ENCODE peak calls at places on chromosomes 11 and 22, in six cellular contexts. I is transverse colon, U is heart left ventricle, H is lung, Z is heart right ventricle, J is fibroblast of lung. Y is an unnamed sample.

GRCh38 chr11:125275905-125276634 is 111.5 kb downstream of the PKNOX2 start:
- DNase-seq in U (no peak), I (no peak), Z (no peak), J (peak; percentile 25), H (no peak), Y (no peak)

GRCh38 chr22:20244744-20245576 is 23.2 kb downstream of the RTN4R start:
- DNase-seq in H (no peak), I (peak; percentile 17), Z (no peak), J (no peak), U (no peak), Y (no peak)

GRCh38 chr11:16881074-16881709 is 133.0 kb downstream of the PLEKHA7 start:
- DNase-seq in U (peak; percentile 72), H (peak; percentile 81), Z (peak; percentile 58), I (no peak), J (peak; percentile 39), Y (peak; percentile 49)

GRCh38 chr22:40723396-40723933 is 44.2 kb downstream of the MCHR1 start:
- DNase-seq in Z (no peak), J (no peak), I (no peak), H (no peak), U (no peak), Y (no peak)

GRCh38 chr11:128409476-128409875 is 177.9 kb downstream of the ETS1 start:
- DNase-seq in Z (no peak), H (no peak), J (peak; percentile 74), U (no peak), I (no peak), Y (no peak)

GRCh38 chr22:20551805-20552449 is 44.5 kb downstream of the MED15 start:
- DNase-seq in J (no peak), I (no peak), H (no peak), Z (peak; percentile 52), U (peak; percentile 40), Y (no peak)

GRCh38 chr11:125229006-125229405 is 64.5 kb downstream of the PKNOX2 start:
- DNase-seq in Z (no peak), J (no peak), I (no peak), H (no peak), U (no peak), Y (no peak)

GRCh38 chr11:95055273-95055897 is 6.2 kb downstream of the KDM4F start:
- DNase-seq in J (no peak), Z (no peak), H (no peak), U (no peak), I (no peak), Y (no peak)

GRCh38 chr22:47316020-47316419 is 553.6 kb downstream of the TBC1D22A start:
- DNase-seq in H (no peak), J (no peak), I (no peak), Z (no peak), U (no peak), Y (no peak)

GRCh38 chr22:39282642-39283311 is 36.6 kb downstream of the RPL3 start:
- DNase-seq in H (no peak), Z (no peak), I (no peak), J (no peak), U (no peak), Y (no peak)

GRCh38 chr11:7485136-7485853 is at the start of gene OLFML1:
- DNase-seq in U (peak; percentile 35), J (peak; percentile 61), H (no peak), I (no peak), Z (peak; percentile 22), Y (no peak)

GRCh38 chr11:128328955-128329551 is 258.3 kb downstream of the ETS1 start:
- DNase-seq in U (peak; percentile 46), Z (peak; percentile 41), J (no peak), I (no peak), H (no peak), Y (no peak)

GRCh38 chr11:73294604-73295003 is 13.5 kb upstream of the ARHGEF17 start:
- DNase-seq in Z (no peak), J (no peak), I (no peak), H (no peak), U (no peak), Y (no peak)

GRCh38 chr11:60914620-60915249 is 777 bp downstream of the TMEM109 start:
- DNase-seq in U (no peak), J (peak; percentile 31), I (peak; percentile 38), H (no peak), Z (peak; percentile 55), Y (no peak)

GRCh38 chr11:113447621-113448310 is 27.4 kb downstream of the DRD2 start:
- DNase-seq in H (no peak), I (no peak), U (no peak), J (no peak), Z (no peak), Y (no peak)

GRCh38 chr11:132681971-132682370 is 850.3 kb downstream of the OPCML start:
- DNase-seq in I (no peak), J (no peak), Z (no peak), U (no peak), H (no peak), Y (no peak)

GRCh38 chr22:20803696-20804324 is 29.9 kb downstream of the SERPIND1 start:
- DNase-seq in U (no peak), J (peak; percentile 46), I (peak; percentile 35), Z (peak; percentile 21), H (no peak), Y (no peak)

GRCh38 chr22:39493759-39494158 is 8.3 kb upstream of the MIEF1 start:
- DNase-seq in H (no peak), J (peak; percentile 53), I (no peak), Z (no peak), U (no peak), Y (no peak)

GRCh38 chr11:28697920-28698827 is 590.0 kb downstream of the METTL15 start:
- DNase-seq in I (peak; percentile 36), J (peak; percentile 68), U (peak; percentile 26), Z (peak; percentile 39), H (no peak), Y (peak; percentile 12)

GRCh38 chr22:36467042-36467810 is 14.2 kb downstream of the TXN2 start:
- DNase-seq in U (peak; percentile 78), I (no peak), Z (peak; percentile 80), J (peak; percentile 91), H (no peak), Y (no peak)

GRCh38 chr11:86511086-86511551 is 136.4 kb downstream of the CCDC81 start:
- DNase-seq in U (no peak), Z (no peak), J (peak; percentile 82), H (no peak), I (no peak), Y (no peak)

GRCh38 chr11:43278302-43278956 is 33.4 kb upstream of the API5 start:
- DNase-seq in J (peak; percentile 35), I (no peak), U (no peak), Z (no peak), H (no peak), Y (no peak)
- TF ChIP-seq CTCF in J (peak; percentile 36), I (no peak), U (peak; percentile 28), Z (peak; percentile 59), H (no peak), Y (peak; percentile 30)

DNA sequence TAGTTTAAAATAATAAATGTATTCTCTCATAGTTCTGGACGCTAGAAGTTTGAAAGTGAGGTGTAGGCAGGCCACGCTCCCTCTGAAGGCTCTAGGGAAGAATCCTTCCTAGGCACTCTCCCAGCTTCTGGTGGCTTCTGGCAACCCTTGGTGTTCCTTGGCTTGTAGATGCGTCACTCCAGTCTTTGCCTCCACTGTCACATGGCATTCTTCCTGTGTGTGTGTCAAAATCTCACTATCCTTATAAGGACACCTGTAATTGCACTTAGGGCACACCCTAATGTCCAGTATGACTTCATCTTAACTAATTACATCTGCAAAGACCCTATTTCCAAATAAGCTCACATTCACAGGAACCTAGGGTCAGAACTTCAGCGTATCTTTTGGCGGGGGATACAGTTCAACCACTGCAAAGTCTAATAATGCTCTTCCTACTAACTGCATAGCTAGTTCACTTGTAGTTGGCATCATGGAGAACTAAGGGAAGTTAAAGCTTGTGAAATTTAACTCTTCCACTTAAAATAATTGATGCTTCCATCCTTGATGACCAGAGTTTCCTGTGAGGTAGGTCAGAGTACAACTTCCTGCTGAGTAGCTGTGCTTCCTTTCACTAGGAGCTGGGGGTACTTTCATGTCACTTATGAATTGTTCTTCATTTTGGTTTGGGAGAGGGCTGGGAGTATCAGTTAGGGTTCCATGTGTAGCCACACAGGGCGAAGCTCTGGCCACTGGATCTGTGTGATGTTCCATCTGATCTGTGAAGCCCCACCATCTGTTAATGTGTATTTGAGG is 10.4 kb downstream of the YWHAH start:
- DNase-seq in U (no peak), Z (no peak), H (no peak), I (no peak), J (peak; percentile 54), Y (no peak)
- H3K36me3 ChIP-seq in U (peaks cover 41% of the 10 kb centered on the region), Z (peaks cover 44% of the 10 kb centered on the region), H (peaks cover 18% of the 10 kb centered on the region), I (peaks cover 23% of the 10 kb centered on the region), J (peaks cover 3% of the 10 kb centered on the region), Y (peaks cover 2% of the 10 kb centered on the region)

DNA sequence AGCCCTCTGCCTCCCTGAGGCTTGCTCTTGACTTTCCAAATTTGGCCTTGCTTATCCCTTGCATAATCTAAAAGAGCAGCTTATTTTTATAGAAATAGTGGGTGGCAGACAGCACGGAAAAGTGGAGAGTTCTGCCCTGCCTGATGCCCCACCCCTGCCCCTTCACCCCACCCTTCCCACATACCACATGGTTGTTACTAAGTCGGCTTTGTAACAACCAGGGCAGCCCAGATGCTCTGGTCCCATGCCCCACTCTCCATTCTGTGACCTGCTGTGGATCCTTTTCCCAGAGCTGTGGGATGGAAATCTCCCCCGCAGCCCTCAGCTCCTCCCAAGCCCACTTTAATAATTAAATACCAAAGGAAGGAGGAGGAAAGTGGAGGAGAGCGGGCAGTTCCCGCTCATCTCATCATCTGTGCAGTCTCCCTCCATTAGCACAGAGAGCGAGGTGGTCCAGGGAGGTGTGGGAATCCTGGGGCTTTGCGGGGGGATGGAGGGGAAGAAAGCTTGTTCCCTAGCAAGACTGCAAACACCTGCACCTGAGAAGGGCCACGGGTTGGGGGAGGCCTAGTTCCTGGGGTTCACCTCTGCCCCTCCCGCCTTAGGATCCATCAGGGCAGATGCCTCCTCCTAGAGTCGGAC is 10.8 kb downstream of the MRGPRF start:
- DNase-seq in J (peak; percentile 42), Z (no peak), I (peak; percentile 8), H (no peak), U (no peak), Y (no peak)
- TF ChIP-seq CTCF in J (no peak), Z (no peak), I (no peak), H (no peak), U (no peak), Y (no peak)

GRCh38 chr11:9711454-9712307 is 47.8 kb downstream of the SWAP70 start:
- DNase-seq in Z (no peak), J (no peak), I (no peak), H (no peak), U (no peak), Y (no peak)

GRCh38 chr11:9710852-9711251 is 47.0 kb downstream of the SWAP70 start:
- DNase-seq in H (no peak), I (no peak), Z (no peak), J (no peak), U (no peak), Y (no peak)

GRCh38 chr11:9710223-9710622 is 46.3 kb downstream of the SWAP70 start:
- DNase-seq in Z (no peak), I (no peak), U (no peak), J (no peak), H (no peak), Y (no peak)

GRCh38 chr11:9704620-9705019 is 40.7 kb downstream of the SWAP70 start:
- DNase-seq in U (no peak), Z (no peak), I (no peak), H (no peak), J (no peak), Y (no peak)

DNA sequence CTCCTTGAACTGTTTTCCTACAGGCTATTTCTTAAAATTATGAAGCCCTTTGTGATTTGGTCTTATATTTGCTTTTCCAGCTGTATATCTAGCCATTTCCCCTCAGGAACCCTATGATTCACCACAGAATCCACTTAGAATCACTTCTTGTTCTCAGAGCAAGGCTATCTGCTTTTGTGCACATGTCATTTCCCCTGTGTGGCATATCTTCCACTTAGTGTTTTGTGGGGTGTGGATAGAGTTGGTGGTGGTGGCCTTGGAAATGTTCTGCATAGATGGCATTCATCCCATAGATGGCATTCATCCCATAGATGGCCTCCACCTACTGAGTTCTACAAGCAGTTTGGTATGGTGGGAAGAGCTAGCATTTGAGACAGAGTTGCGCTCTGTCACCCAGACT is 44.7 kb downstream of the SWAP70 start:
- DNase-seq in I (no peak), J (no peak), H (no peak), Z (no peak), U (no peak), Y (no peak)
- H3K36me3 ChIP-seq in I (no peaks in the 10 kb centered on the region), J (no peaks in the 10 kb centered on the region), H (no peaks in the 10 kb centered on the region), Z (no peaks in the 10 kb centered on the region), U (peaks cover under 1% of the 10 kb centered on the region), Y (no peaks in the 10 kb centered on the region)

Y was measured in kidney epithelial cell.